ENCODE peak calls at places on chromosomes 1 and 21, in ten cellular contexts. S is endothelial cell of umbilical vein; F is lung microvascular endothelial cell; C is suprapubic skin; E is activated CD8-positive, alpha-beta memory T cell treated with anti-CD3 and anti-CD28 coated beads for 48 hours; K is stimulated activated CD8-positive, alpha-beta memory T cell treated with anti-CD3 and anti-CD28 coated beads, Interleukin-4, amount 100 ng/mL, for 1 hour; W is MCF 10A; H is NCI-H2081; T is NCI-H226; X is EH. I is an unnamed sample.

GRCh38 chr1:228048659-228049333 is 33.7 kb upstream of the ARF1 start:
- DNase-seq in S (no peak), F (no peak), C (peak), E (no peak), K (no peak), W (no peak), H (no peak), T (no peak), X (no peak), I (no peak)

GRCh38 chr1:73980324-73981040 is 217.5 kb downstream of the LRRIQ3 start:
- DNase-seq in S (no peak), F (no peak), C (no peak), E (no peak), K (no peak), W (no peak), H (no peak), T (no peak), X (no peak), I (no peak)

GRCh38 chr1:247614625-247615024 is 9.2 kb downstream of the OR2G3 start:
- DNase-seq in S (no peak), F (no peak), C (no peak), E (no peak), K (no peak), W (no peak), H (no peak), T (no peak), X (no peak), I (no peak)

GRCh38 chr1:115877511-115877910 is 36.6 kb upstream of the NHLH2 start:
- DNase-seq in S (no peak), F (peak), C (no peak), E (no peak), K (no peak), W (peak), H (peak), T (no peak), X (peak), I (no peak)

GRCh38 chr1:2789986-2790581 is 11.4 kb downstream of the TTC34 start:
- DNase-seq in S (no peak), F (no peak), C (peak), E (no peak), K (no peak), W (no peak), H (no peak), T (no peak), X (no peak), I (no peak)

GRCh38 chr1:60589916-60590315 is 492.4 kb upstream of the NFIA start:
- DNase-seq in S (peak), F (peak), C (no peak), E (no peak), K (no peak), W (peak), H (no peak), T (no peak), X (no peak), I (no peak)

GRCh38 chr21:25756190-25756932 is 21.6 kb downstream of the GABPA start:
- DNase-seq in S (peak), F (peak), C (no peak), E (no peak), K (no peak), W (no peak), H (no peak), T (no peak), X (no peak), I (no peak)

GRCh38 chr1:19063122-19063521 is 106.6 kb upstream of the IFFO2 start:
- DNase-seq in S (no peak), F (no peak), C (no peak), E (no peak), K (no peak), W (no peak), H (no peak), T (no peak), X (no peak), I (no peak)

GRCh38 chr1:12173631-12174121 is 6.9 kb downstream of the TNFRSF1B start:
- DNase-seq in S (no peak), F (no peak), C (no peak), E (no peak), K (peak), W (no peak), H (no peak), T (no peak), X (no peak), I (no peak)

GRCh38 chr21:44350773-44351481 is 2.5 kb upstream of the TRPM2 start:
- DNase-seq in S (no peak), F (no peak), C (no peak), E (no peak), K (no peak), W (no peak), H (no peak), T (no peak), X (no peak), I (no peak)

GRCh38 chr1:243799908-243800307 is 50.1 kb downstream of the AKT3 start:
- DNase-seq in S (no peak), F (no peak), C (no peak), E (no peak), K (no peak), W (no peak), H (no peak), T (no peak), X (peak), I (no peak)

GRCh38 chr1:32240140-32240951 is 6.7 kb upstream of the FAM167B start:
- DNase-seq in S (peak), F (peak), C (peak), E (no peak), K (no peak), W (peak), H (peak), T (no peak), X (peak), I (no peak)

GRCh38 chr1:203306089-203306969 is 1.0 kb downstream of the BTG2 start:
- DNase-seq in S (peak), F (peak), C (no peak), E (no peak), K (no peak), W (peak), H (peak), T (peak), X (peak), I (no peak)

I was measured in GOT3.